ENCODE peak calls at places on chromosome 20, in seven cellular contexts. C, X, W, R, G, H and D are unnamed samples.

GRCh38 chr20:49868538-49868937 is 46.8 kb downstream of the SPATA2 start:
- DNase-seq in G (no peak), H (no peak), R (no peak), C (no peak), W (no peak), X (no peak), D (no peak)

GRCh38 chr20:21633829-21634228 is 71.6 kb upstream of the PAX1 start:
- DNase-seq in H (no peak), G (no peak), X (no peak), C (no peak), W (no peak), R (no peak), D (no peak)

GRCh38 chr20:16732506-16733152 is 2.8 kb downstream of the SNRPB2 start:
- DNase-seq in X (no peak), C (no peak), H (no peak), R (no peak), G (peak), W (no peak), D (peak)

GRCh38 chr20:37886851-37887297 is 16.1 kb upstream of the VSTM2L start:
- DNase-seq in R (no peak), W (no peak), X (no peak), C (no peak), G (no peak), H (peak), D (no peak)

GRCh38 chr20:31515072-31515774 is 981 bp downstream of the HM13 start:
- DNase-seq in C (no peak), W (no peak), G (no peak), R (no peak), X (no peak), H (no peak), D (no peak)

GRCh38 chr20:20752712-20753111 is 40.3 kb upstream of the RALGAPA2 start:
- DNase-seq in H (no peak), R (peak), G (peak), C (no peak), X (no peak), W (no peak), D (no peak)

GRCh38 chr20:55067158-55067825 is 591.9 kb downstream of the DOK5 start:
- DNase-seq in R (no peak), X (no peak), G (no peak), H (no peak), W (no peak), C (no peak), D (no peak)

GRCh38 chr20:51610111-51610510 is 67.6 kb upstream of the NFATC2 start:
- DNase-seq in H (no peak), C (no peak), X (no peak), R (no peak), G (no peak), W (no peak), D (no peak)

GRCh38 chr20:34271961-34272360 is 30.7 kb downstream of the ASIP start:
- DNase-seq in X (no peak), G (peak), H (peak), W (no peak), R (no peak), C (no peak), D (no peak)

GRCh38 chr20:37524221-37524700 is 3.2 kb downstream of the NNAT start:
- DNase-seq in R (peak), H (no peak), C (no peak), W (no peak), X (no peak), G (no peak), D (peak)

GRCh38 chr20:57548177-57549058 is 12.5 kb upstream of the PCK1 start:
- DNase-seq in C (no peak), R (no peak), W (no peak), G (no peak), H (no peak), X (no peak), D (no peak)

GRCh38 chr20:43726811-43727338 is at the start of gene GTSF1L:
- DNase-seq in H (peak), G (peak), X (no peak), W (no peak), C (no peak), R (no peak), D (no peak)

GRCh38 chr20:13941031-13941430 is 49.4 kb downstream of the SEL1L2 start:
- DNase-seq in H (no peak), C (no peak), G (no peak), R (no peak), W (no peak), X (no peak), D (no peak)

GRCh38 chr20:53032021-53033001 is 60.2 kb downstream of the TSHZ2 start:
- DNase-seq in R (no peak), W (no peak), H (peak), G (peak), C (no peak), X (no peak), D (peak)

GRCh38 chr20:51800769-51801219 is 1.5 kb downstream of the SALL4 start:
- DNase-seq in G (peak), C (peak), X (no peak), R (peak), H (no peak), W (no peak), D (no peak)

GRCh38 chr20:8255945-8256632 is 124.0 kb downstream of the PLCB1 start:
- DNase-seq in C (no peak), W (no peak), R (no peak), X (no peak), H (no peak), G (no peak), D (peak)

GRCh38 chr20:25248501-25249172 is 752 bp downstream of the PYGB start:
- DNase-seq in H (peak), W (no peak), G (peak), X (no peak), R (peak), C (no peak), D (no peak)

DNA sequence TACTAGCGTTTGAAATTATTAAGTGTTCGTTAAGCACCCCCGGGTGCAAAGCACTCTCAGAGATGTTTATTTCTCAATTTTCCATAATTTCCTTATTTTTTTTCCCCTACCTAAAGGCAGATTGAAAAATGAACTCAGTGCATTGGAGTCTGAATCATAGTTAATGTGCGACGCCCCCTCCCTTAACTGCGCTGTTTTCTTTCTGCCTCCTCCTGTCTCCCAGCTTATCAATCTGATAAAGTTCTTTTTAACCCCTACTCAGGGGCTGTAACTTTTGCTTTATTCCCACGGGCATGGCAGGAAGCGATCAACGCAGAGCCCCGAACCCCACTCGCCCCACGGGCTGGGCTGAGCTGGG is 58.2 kb downstream of the ZNF831 start:
- DNase-seq in W (no peak), R (no peak), X (no peak), C (no peak), G (no peak), H (no peak), D (no peak)
- H3K4me3 ChIP-seq in W (peak), R (peak), X (peak), C (peak), G (peak), H (peak), D (peak)

GRCh38 chr20:64130876-64131275 is 23.5 kb upstream of the NPBWR2 start:
- DNase-seq in W (peak), H (no peak), C (no peak), R (no peak), G (no peak), X (no peak), D (no peak)

GRCh38 chr20:64133951-64134407 is 26.6 kb upstream of the NPBWR2 start:
- DNase-seq in C (no peak), W (peak), H (no peak), R (no peak), X (no peak), G (no peak), D (no peak)

GRCh38 chr20:64129146-64129782 is 21.9 kb upstream of the NPBWR2 start:
- DNase-seq in X (no peak), W (peak), C (no peak), H (no peak), R (no peak), G (no peak), D (no peak)

GRCh38 chr20:64130271-64130670 is 22.9 kb upstream of the NPBWR2 start:
- DNase-seq in C (no peak), G (no peak), W (no peak), X (no peak), R (no peak), H (no peak), D (no peak)

DNA sequence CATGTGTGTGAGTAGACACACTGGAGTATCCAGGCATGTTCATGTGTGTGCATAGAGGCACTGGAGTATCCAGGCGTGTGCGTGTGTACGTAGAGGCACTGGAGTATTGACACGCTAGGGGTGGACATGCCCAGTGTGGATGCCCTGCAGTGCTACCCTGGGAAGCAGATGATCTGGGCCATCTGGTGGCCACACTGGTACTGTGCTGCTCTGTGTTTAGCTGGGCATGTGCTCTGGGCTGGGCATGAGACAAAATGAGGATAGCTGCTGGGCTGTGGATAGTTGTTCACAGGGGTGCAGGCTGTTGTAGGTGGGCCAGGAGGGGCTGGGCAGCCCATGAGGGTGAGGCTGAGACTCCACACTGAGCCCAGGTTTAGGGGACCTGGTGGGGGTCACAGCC is 24.0 kb upstream of the NPBWR2 start:
- DNase-seq in X (no peak), W (peak), C (peak), R (peak), G (peak), H (peak), D (peak)
- TF ChIP-seq CTCF in X (peak), W (no peak), C (peak), R (no peak), G (peak), H (peak), D (peak)

GRCh38 chr20:32539063-32539816 is 45.9 kb downstream of the NOL4L start:
- DNase-seq in C (no peak), H (no peak), W (peak), X (no peak), G (no peak), R (peak), D (no peak)
- H3K4me3 ChIP-seq in C (no peak), H (no peak), W (no peak), X (no peak), G (no peak), R (no peak), D (no peak)

GRCh38 chr20:15619341-15619740 is 953.9 kb downstream of the KIF16B start:
- DNase-seq in W (no peak), H (no peak), G (no peak), X (no peak), R (no peak), C (no peak), D (no peak)

GRCh38 chr20:15618912-15619311 is 954.3 kb downstream of the KIF16B start:
- DNase-seq in C (no peak), G (no peak), W (no peak), X (no peak), R (no peak), H (no peak), D (no peak)

GRCh38 chr20:15616626-15617025 is 956.6 kb downstream of the KIF16B start:
- DNase-seq in X (no peak), G (no peak), H (peak), W (no peak), R (no peak), C (no peak), D (no peak)

DNA sequence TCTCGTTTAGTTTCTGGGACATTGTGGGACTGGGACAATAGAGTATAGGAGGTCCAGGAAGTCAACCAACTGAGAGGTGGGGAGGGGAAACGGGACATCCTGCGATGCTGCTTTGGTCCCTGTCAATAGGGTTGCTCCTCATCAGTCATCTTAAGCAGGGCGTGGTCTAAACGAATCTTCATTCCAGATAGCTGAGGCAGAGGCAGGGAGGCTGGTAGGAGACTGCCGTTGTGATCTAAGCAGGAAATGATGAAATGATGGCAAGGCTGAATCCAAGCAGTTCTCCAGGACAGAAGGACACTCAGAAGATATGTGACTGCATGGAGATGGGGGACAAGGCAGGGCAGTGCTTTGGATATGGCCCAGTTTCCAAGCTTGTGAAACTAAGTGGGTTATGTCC is 953.4 kb downstream of the KIF16B start:
- DNase-seq in W (no peak), X (no peak), R (no peak), G (no peak), C (no peak), H (no peak), D (no peak)
- TF ChIP-seq CTCF in W (no peak), X (no peak), R (no peak), G (no peak), C (no peak), H (no peak), D (no peak)

GRCh38 chr20:38982291-38982690 is 20.1 kb downstream of the DHX35 start:
- DNase-seq in W (no peak), G (no peak), H (no peak), X (no peak), C (no peak), R (no peak), D (no peak)

GRCh38 chr20:38986663-38987062 is 24.5 kb downstream of the DHX35 start:
- DNase-seq in H (no peak), X (no peak), R (no peak), C (no peak), W (no peak), G (peak), D (no peak)

GRCh38 chr20:38985060-38985459 is 22.9 kb downstream of the DHX35 start:
- DNase-seq in C (no peak), X (no peak), R (no peak), G (no peak), W (no peak), H (no peak), D (peak)

GRCh38 chr20:38987777-38988176 is 25.6 kb downstream of the DHX35 start:
- DNase-seq in X (no peak), C (no peak), G (no peak), R (no peak), H (no peak), W (no peak), D (no peak)

GRCh38 chr20:38985603-38986170 is 23.5 kb downstream of the DHX35 start:
- DNase-seq in W (no peak), C (no peak), R (no peak), H (peak), X (no peak), G (peak), D (peak)
- H3K4me3 ChIP-seq in W (peak), C (no peak), R (no peak), H (no peak), X (no peak), G (no peak), D (no peak)

GRCh38 chr20:61482901-61483300 is 230.8 kb downstream of the CDH4 start:
- DNase-seq in R (no peak), H (no peak), X (no peak), C (no peak), G (no peak), W (no peak), D (no peak)

GRCh38 chr20:61482425-61482887 is 230.4 kb downstream of the CDH4 start:
- DNase-seq in R (no peak), C (no peak), G (no peak), H (no peak), X (no peak), W (no peak), D (peak)

GRCh38 chr20:61478611-61479305 is 226.7 kb downstream of the CDH4 start:
- DNase-seq in R (no peak), W (no peak), G (no peak), C (no peak), H (no peak), X (no peak), D (no peak)

GRCh38 chr20:61478094-61478493 is 226.0 kb downstream of the CDH4 start:
- DNase-seq in G (no peak), C (no peak), X (no peak), H (peak), W (no peak), R (no peak), D (no peak)

GRCh38 chr20:61480158-61480825 is 228.2 kb downstream of the CDH4 start:
- DNase-seq in X (no peak), G (no peak), W (no peak), R (no peak), H (no peak), C (no peak), D (no peak)
- TF ChIP-seq CTCF in X (peak), G (no peak), W (no peak), R (no peak), H (no peak), C (peak), D (no peak)

DNA sequence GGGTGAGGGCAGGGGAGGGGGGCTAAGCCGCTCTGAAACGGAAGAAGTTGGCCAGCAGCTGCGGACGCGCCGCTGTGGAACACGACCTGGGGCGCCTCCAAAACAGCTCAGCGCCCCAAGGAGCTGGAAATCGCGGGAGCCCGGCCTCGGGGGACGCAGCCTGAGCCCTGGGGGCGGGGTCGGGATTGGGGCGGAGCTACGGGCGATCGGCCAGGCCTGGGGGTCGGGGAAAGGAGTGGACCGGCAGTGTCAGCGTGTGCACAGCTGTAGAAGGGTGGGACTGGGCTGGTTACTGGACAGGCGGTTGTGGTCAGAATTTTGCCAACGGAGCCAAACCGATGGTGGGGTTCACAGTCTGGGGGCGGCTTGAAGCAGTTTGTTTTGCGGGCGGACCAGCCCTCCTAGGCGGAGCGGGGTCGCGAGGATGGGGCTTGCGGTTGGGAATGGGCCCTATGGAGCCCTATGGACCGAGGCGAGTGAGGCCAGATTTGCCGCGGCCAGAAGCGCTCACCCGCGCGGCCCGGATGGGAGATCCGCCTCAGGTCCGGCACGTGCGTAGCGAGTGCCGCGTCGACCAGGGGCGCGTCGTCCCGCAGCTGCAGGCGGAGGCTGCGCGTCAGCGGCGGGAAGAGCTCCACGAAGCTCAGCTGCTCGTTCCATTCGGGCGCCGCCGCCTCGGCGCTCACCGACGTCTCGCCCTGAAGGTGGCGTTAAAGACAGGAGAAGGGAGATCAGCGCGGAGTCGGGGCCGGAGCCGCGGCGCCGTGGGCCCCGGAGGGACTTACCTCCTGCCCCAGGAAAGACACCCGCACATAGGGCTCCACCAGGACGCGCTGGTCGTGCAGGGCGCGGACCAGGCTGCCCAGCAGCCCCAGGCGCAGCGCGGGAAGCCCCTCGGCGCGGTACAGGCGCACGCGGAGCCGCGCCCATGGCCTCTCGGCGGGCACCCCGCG is 14.3 kb upstream of the SPAG4 start:
- DNase-seq in G (peak), X (no peak), W (peak), C (peak), H (peak), R (peak), D (peak)
- H3K4me3 ChIP-seq in G (peak), X (no peak), W (peak), C (peak), H (peak), R (peak), D (peak)